ENCODE peak calls at places on chromosomes 4 and X, in ten cellular contexts. B, N, G, P, D, E, F, Q, W and T are unnamed samples. For H3K4me1, H3K27me3 and H3K36me3, the result is how much of the 10 kb centered on the place peaks cover.

GRCh38 chr4:108311313-108311712 is 142.6 kb upstream of the LEF1 start:
- DNase-seq in P (no peak), B (no peak), Q (no peak), G (no peak), E (no peak), F (no peak), D (no peak), N (no peak), W (no peak), T (no peak)

GRCh38 chr4:155675709-155676429 is 9.2 kb downstream of the GUCY1A1 start:
- DNase-seq in G (no peak), Q (no peak), D (no peak), F (peak), P (no peak), N (peak), B (peak), E (no peak), W (no peak), T (no peak)

GRCh38 chrX:40877869-40878268 is 142.5 kb upstream of the MED14 start:
- DNase-seq in B (peak), W (peak), D (no peak), E (no peak), G (peak), Q (no peak), F (no peak), N (no peak), P (no peak), T (no peak)

GRCh38 chrX:109534933-109535332 is 1.7 kb upstream of the NXT2 start:
- DNase-seq in B (no peak), P (no peak), G (no peak), F (no peak), N (no peak), D (no peak), E (no peak), Q (no peak), W (no peak), T (no peak)

GRCh38 chr4:40183615-40184411 is 13.0 kb upstream of the RHOH start:
- DNase-seq in G (no peak), F (no peak), B (no peak), P (no peak), Q (no peak), W (peak), N (no peak), E (no peak), D (no peak), T (no peak)

GRCh38 chr4:73662709-73663546 is 42.7 kb upstream of the RASSF6 start:
- DNase-seq in B (peak), P (no peak), Q (no peak), E (no peak), G (no peak), F (peak), W (peak), D (no peak), N (no peak), T (no peak)

GRCh38 chr4:5982156-5982973 is 35.9 kb downstream of the C4orf50 start:
- DNase-seq in B (no peak), N (no peak), F (no peak), Q (peak), E (no peak), W (no peak), G (no peak), D (no peak), P (no peak), T (no peak)

GRCh38 chrX:97843200-97843811 is 959.6 kb downstream of the RPA4 start:
- DNase-seq in P (no peak), D (no peak), N (no peak), E (no peak), Q (no peak), B (no peak), F (no peak), G (no peak), W (no peak), T (no peak)

GRCh38 chr4:40848981-40849380 is 99.2 kb downstream of the NSUN7 start:
- DNase-seq in D (no peak), W (no peak), G (no peak), B (no peak), N (no peak), P (no peak), Q (no peak), F (peak), E (no peak), T (no peak)

GRCh38 chrX:54978448-54978847 is 15.5 kb downstream of the PFKFB1 start:
- DNase-seq in P (no peak), W (peak), E (no peak), G (no peak), Q (no peak), D (no peak), B (peak), F (no peak), N (no peak), T (no peak)

GRCh38 chr4:54215379-54216072 is 13.6 kb upstream of the PDGFRA start:
- DNase-seq in E (no peak), Q (no peak), W (no peak), D (no peak), F (peak), B (no peak), N (no peak), G (no peak), P (no peak), T (no peak)

GRCh38 chr4:165327211-165328100 is at the start of gene MSMO1:
- DNase-seq in N (peak), D (peak), G (peak), W (peak), E (peak), F (peak), B (peak), Q (peak), P (peak), T (peak)

GRCh38 chr4:93334003-93334402 is 494.6 kb upstream of the ATOH1 start:
- DNase-seq in F (no peak), W (no peak), N (no peak), B (no peak), G (no peak), E (no peak), P (no peak), D (no peak), Q (no peak), T (no peak)

GRCh38 chr4:56260320-56260719 is 127.0 kb downstream of the AASDH start:
- DNase-seq in F (no peak), N (no peak), W (no peak), B (no peak), G (no peak), P (no peak), Q (no peak), E (no peak), D (no peak), T (no peak)

GRCh38 chr4:62484357-62484756 is 1284.2 kb downstream of the ADGRL3 start:
- DNase-seq in E (no peak), P (no peak), G (no peak), W (no peak), B (no peak), D (no peak), F (no peak), Q (no peak), N (no peak), T (no peak)

GRCh38 chr4:109803924-109804571 is 2.2 kb upstream of the CFI start:
- DNase-seq in D (no peak), P (no peak), W (peak), Q (no peak), E (no peak), F (peak), B (peak), G (peak), N (peak), T (no peak)

GRCh38 chrX:1577845-1578244 is 13.6 kb upstream of the AKAP17A start:
- DNase-seq in D (no peak), G (no peak), F (no peak), N (no peak), W (no peak), Q (no peak), P (no peak), E (no peak), B (no peak), T (no peak)

GRCh38 chrX:38816158-38816557 is 14.9 kb downstream of the MID1IP1 start:
- DNase-seq in E (no peak), W (no peak), D (no peak), P (no peak), F (no peak), G (peak), B (no peak), Q (no peak), N (no peak), T (no peak)

GRCh38 chr4:6141554-6141953 is 58.8 kb downstream of the JAKMIP1 start:
- DNase-seq in W (no peak), E (no peak), D (no peak), Q (no peak), F (no peak), P (no peak), N (no peak), G (no peak), B (no peak), T (no peak)

GRCh38 chr4:79331126-79331876 is 5.4 kb upstream of the NAA11 start:
- DNase-seq in N (no peak), F (no peak), B (peak), W (no peak), D (no peak), P (no peak), G (no peak), Q (no peak), E (no peak), T (no peak)

GRCh38 chrX:88613338-88613737 is 133.7 kb upstream of the CPXCR1 start:
- DNase-seq in P (no peak), G (no peak), F (peak), W (no peak), B (peak), N (peak), D (no peak), E (no peak), Q (no peak), T (no peak)

GRCh38 chrX:115988825-115989224 is 181.7 kb upstream of the AGTR2 start:
- DNase-seq in F (no peak), W (no peak), G (no peak), D (no peak), P (no peak), B (peak), N (no peak), E (no peak), Q (no peak), T (no peak)

GRCh38 chr4:131091896-131092295 is 1995.9 kb downstream of the C4orf33 start:
- DNase-seq in D (no peak), B (peak), W (peak), G (no peak), Q (no peak), N (peak), P (no peak), F (peak), E (no peak), T (no peak)

GRCh38 chrX:39443240-39443639 is 642.0 kb downstream of the MID1IP1 start:
- DNase-seq in G (no peak), Q (no peak), P (no peak), W (no peak), F (no peak), E (no peak), N (no peak), B (no peak), D (no peak), T (no peak)

GRCh38 chrX:109600114-109600710 is 24.8 kb downstream of the KCNE5 start:
- DNase-seq in B (no peak), Q (peak), G (no peak), N (peak), W (no peak), D (no peak), P (no peak), E (no peak), F (peak), T (no peak)

GRCh38 chrX:55340896-55341433 is 76.2 kb upstream of the PAGE3 start:
- DNase-seq in G (no peak), B (no peak), P (no peak), E (no peak), Q (no peak), D (no peak), W (no peak), N (no peak), F (peak), T (no peak)

GRCh38 chrX:77527233-77528001 is 80.2 kb downstream of the FGF16 start:
- DNase-seq in F (peak), B (no peak), D (peak), E (no peak), W (no peak), N (peak), P (no peak), G (no peak), Q (no peak), T (peak)

GRCh38 chr4:80143305-80143679 is 54.0 kb upstream of the PRDM8 start:
- DNase-seq in W (no peak), G (no peak), N (no peak), B (no peak), Q (no peak), P (no peak), E (no peak), F (peak), D (no peak), T (no peak)

GRCh38 chr4:169059294-169060201 is 49.5 kb upstream of the CBR4 start:
- DNase-seq in W (no peak), B (no peak), P (no peak), G (no peak), E (no peak), F (no peak), N (no peak), D (peak), Q (peak), T (peak)

GRCh38 chr4:71497078-71497477 is 158.3 kb downstream of the SLC4A4 start:
- DNase-seq in D (no peak), P (no peak), F (no peak), E (no peak), N (no peak), Q (no peak), B (no peak), G (no peak), W (no peak), T (no peak)

GRCh38 chr4:131339137-131339536 is 1810.0 kb upstream of the PCDH10 start:
- DNase-seq in W (no peak), N (no peak), D (no peak), F (no peak), Q (no peak), P (no peak), G (no peak), E (no peak), B (no peak), T (no peak)

GRCh38 chr4:41213563-41214157 is 682 bp downstream of the APBB2 start:
- DNase-seq in W (peak), D (peak), Q (no peak), E (no peak), B (no peak), G (no peak), P (no peak), F (no peak), N (no peak), T (peak)

GRCh38 chr4:155539746-155540145 is 126.9 kb upstream of the GUCY1A1 start:
- DNase-seq in N (no peak), B (peak), G (no peak), E (no peak), Q (no peak), D (no peak), P (no peak), F (no peak), W (no peak), T (no peak)

GRCh38 chrX:110219920-110220319 is 98.0 kb downstream of the AMMECR1 start:
- DNase-seq in F (peak), D (no peak), P (no peak), N (no peak), W (peak), B (peak), G (no peak), E (no peak), Q (no peak), T (no peak)

GRCh38 chr4:56149601-56150000 is 200.9 kb downstream of the CEP135 start:
- DNase-seq in G (no peak), W (no peak), B (no peak), P (no peak), N (no peak), D (no peak), E (no peak), Q (no peak), F (no peak), T (no peak)

GRCh38 chr4:17577660-17578481 is 873 bp downstream of the LAP3 start:
- DNase-seq in E (no peak), B (peak), G (peak), D (peak), Q (peak), W (peak), N (no peak), P (peak), F (peak), T (peak)

GRCh38 chr4:10461091-10461849 is 4.0 kb upstream of the ZNF518B start:
- DNase-seq in P (peak), B (no peak), F (peak), G (peak), N (peak), W (peak), D (peak), Q (peak), E (no peak), T (peak)

GRCh38 chr4:20046931-20047677 is 204.6 kb upstream of the SLIT2 start:
- DNase-seq in N (no peak), F (no peak), Q (no peak), G (no peak), D (no peak), P (peak), E (no peak), W (no peak), B (no peak), T (no peak)

GRCh38 chr4:67393699-67394281 is 151.5 kb downstream of the CENPC start:
- DNase-seq in D (no peak), P (no peak), G (peak), Q (no peak), B (peak), E (no peak), W (peak), N (peak), F (peak), T (no peak)
- H3K4me1 ChIP-seq in D (under half), P (under half), G (under half), Q (under half), B (under half), E (under half), W (under half), N (under half), F (under half), T (under half)

DNA sequence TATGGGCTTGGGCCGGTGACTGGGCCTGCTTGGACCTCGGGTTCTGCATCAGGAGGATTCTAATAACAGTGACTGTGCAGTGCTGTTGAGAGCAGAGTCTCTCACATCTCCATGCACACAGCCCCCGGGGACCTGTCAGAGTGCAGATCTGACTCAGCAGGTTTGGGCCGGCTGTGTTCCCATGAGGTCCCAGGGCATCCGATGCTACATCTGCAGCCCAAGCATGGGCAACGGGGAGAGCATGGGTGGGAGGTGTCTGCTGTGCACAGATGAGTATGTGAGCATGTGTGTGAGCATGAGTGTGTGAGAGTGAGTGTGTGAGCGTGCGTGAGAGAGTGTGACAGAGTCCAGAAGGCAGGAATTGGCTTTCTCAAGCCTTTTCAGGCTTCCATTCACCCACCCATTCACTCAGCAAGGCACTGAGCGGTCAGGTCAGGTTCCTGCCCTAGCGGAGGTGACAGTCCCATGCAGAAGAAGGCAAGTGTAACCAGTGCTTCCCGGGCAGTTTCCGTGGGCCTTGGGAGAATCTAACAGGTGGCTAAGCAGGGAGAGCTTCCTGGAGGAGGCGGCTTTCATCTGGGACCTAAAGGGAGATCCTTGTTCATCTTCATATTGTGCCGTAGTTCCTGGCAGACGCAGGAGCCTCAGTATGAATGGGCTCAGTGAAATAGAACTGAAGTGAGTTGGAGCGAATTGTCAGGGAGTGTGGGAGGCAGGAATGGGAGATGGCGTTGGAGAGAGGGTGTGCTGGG is 62.6 kb downstream of the SORCS2 start:
- DNase-seq in N (no peak), D (no peak), E (no peak), Q (no peak), G (no peak), F (no peak), B (no peak), P (no peak), W (no peak), T (peak)
- H3K27me3 ChIP-seq in N (under half), D (under half), E (under half), Q (under half), G (under half), F (under half), B (under half), P (under half), W (under half), T (under half)

GRCh38 chr4:128846063-128846462 is 36.6 kb downstream of the JADE1 start:
- DNase-seq in D (no peak), W (no peak), F (no peak), N (no peak), Q (no peak), P (no peak), G (no peak), B (peak), E (no peak), T (no peak)
- H3K36me3 ChIP-seq in D (under half), W (under half), F (under half), N (under half), Q (half or more), P (half or more), G (half or more), B (under half), E (under half), T (half or more)

DNA sequence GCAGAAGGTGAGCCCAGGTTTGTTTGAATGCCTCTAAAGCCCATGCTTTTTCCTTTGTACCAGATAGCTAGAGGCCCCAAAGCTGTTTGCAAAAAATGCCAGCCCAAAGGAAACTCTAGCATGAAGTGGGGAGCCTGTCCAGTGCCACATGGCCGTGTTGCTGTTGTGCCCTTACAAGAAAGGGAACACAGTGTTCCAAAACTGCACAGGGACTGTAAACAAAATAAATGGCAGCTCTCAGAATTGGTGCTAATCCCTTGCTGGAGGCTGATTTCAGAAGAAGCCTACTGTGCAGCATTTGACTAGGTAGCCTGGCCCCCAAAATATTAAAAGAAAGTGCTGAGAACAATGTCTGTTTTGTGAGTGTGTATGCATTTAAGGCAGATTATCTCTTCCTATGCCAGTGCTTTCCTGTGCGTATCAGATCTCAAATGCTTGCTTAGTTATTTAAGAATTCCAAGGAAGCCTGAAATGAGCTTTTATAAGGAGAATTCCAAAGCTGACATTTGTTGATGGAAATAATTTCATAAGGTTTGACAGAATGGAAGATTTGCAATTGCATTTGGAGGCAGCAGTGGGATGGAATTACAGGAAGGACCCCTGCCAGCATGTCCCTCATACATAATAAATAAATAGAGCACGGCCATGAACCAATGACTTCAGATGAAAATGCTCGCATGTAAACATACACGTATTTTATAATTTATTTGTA is 115.7 kb downstream of the IRF2 start:
- DNase-seq in Q (no peak), N (no peak), G (no peak), W (no peak), D (no peak), F (no peak), P (no peak), B (no peak), E (no peak), T (no peak)
- H3K4me1 ChIP-seq in Q (under half), N (under half), G (under half), W (under half), D (under half), F (under half), P (under half), B (under half), E (half or more), T (under half)

GRCh38 chr4:7366180-7366957 is 68.4 kb downstream of the PSAPL1 start:
- DNase-seq in W (no peak), E (no peak), F (peak), N (peak), P (no peak), G (no peak), D (no peak), Q (no peak), B (no peak), T (no peak)

GRCh38 chr4:7368296-7368695 is 66.4 kb downstream of the PSAPL1 start:
- DNase-seq in B (no peak), W (no peak), Q (no peak), G (no peak), F (no peak), P (no peak), E (no peak), D (no peak), N (no peak), T (no peak)

GRCh38 chr4:7366958-7367353 is 67.8 kb downstream of the PSAPL1 start:
- DNase-seq in N (no peak), G (no peak), Q (no peak), W (no peak), D (no peak), P (no peak), E (no peak), B (no peak), F (no peak), T (no peak)

GRCh38 chr4:7367361-7367760 is 67.4 kb downstream of the PSAPL1 start:
- DNase-seq in Q (no peak), E (no peak), W (no peak), F (no peak), D (no peak), P (no peak), G (no peak), N (no peak), B (no peak), T (no peak)

GRCh38 chr4:7367894-7368293 is 66.8 kb downstream of the PSAPL1 start:
- DNase-seq in D (no peak), P (no peak), B (no peak), F (no peak), Q (no peak), G (no peak), N (no peak), E (no peak), W (no peak), T (no peak)
- H3K27me3 ChIP-seq in D (under half), P (under half), B (under half), F (under half), Q (half or more), G (under half), N (under half), E (under half), W (under half), T (under half)

GRCh38 chr4:67725981-67726380 is 25.0 kb upstream of the UBA6 start:
- DNase-seq in F (no peak), E (no peak), P (no peak), D (no peak), Q (no peak), N (no peak), B (peak), G (no peak), W (peak), T (no peak)
- H3K36me3 ChIP-seq in F (under half), E (under half), P (under half), D (under half), Q (under half), N (under half), B (under half), G (under half), W (under half), T (under half)

GRCh38 chr4:8477095-8477635 is 36.6 kb downstream of the TRMT44 start:
- DNase-seq in N (no peak), E (no peak), G (no peak), B (no peak), W (no peak), D (no peak), Q (no peak), P (no peak), F (no peak), T (no peak)
- H3K4me1 ChIP-seq in N (under half), E (under half), G (under half), B (under half), W (under half), D (under half), Q (under half), P (under half), F (under half), T (under half)